ENCODE peak calls at places on chromosome 15, in seven cellular contexts. C, J, Q, X, N, S and L are unnamed samples.

GRCh38 chr15:100879461-100880138 is at the start of gene ALDH1A3:
- DNase-seq in S (no peak), Q (peak; percentile 17), J (no peak), N (no peak), C (peak; percentile 69), X (no peak), L (no peak)

GRCh38 chr15:76339302-76340197 is 3.0 kb downstream of the ISL2 start:
- DNase-seq in S (no peak), J (no peak), N (no peak), Q (no peak), C (no peak), X (no peak), L (no peak)

GRCh38 chr15:91055548-91056331 is 33.3 kb upstream of the VPS33B start:
- DNase-seq in C (peak; percentile 52), N (peak; percentile 47), S (peak; percentile 52), Q (peak; percentile 56), J (no peak), X (peak; percentile 61), L (peak; percentile 58)

GRCh38 chr15:66491846-66492245 is 5.7 kb downstream of the SNAPC5 start:
- DNase-seq in Q (no peak), N (no peak), C (no peak), J (no peak), S (no peak), X (no peak), L (no peak)

GRCh38 chr15:98954411-98954810 is 53.2 kb downstream of the PGPEP1L start:
- DNase-seq in C (peak; percentile 86), X (peak; percentile 92), S (peak; percentile 86), N (no peak), J (peak; percentile 84), Q (peak; percentile 34), L (no peak)

GRCh38 chr15:52124270-52124878 is 11.8 kb upstream of the BCL2L10 start:
- DNase-seq in X (no peak), S (no peak), N (no peak), C (no peak), J (no peak), Q (no peak), L (no peak)

GRCh38 chr15:29569533-29570092 is 252.7 kb downstream of the TJP1 start:
- DNase-seq in C (no peak), N (no peak), X (no peak), Q (no peak), J (no peak), S (no peak), L (no peak)

GRCh38 chr15:46786886-46787285 is 930.4 kb upstream of the SEMA6D start:
- DNase-seq in S (no peak), J (no peak), Q (no peak), N (peak; percentile 8), X (no peak), C (no peak), L (no peak)

GRCh38 chr15:62824111-62824737 is 218.3 kb upstream of the TPM1 start:
- DNase-seq in N (no peak), X (no peak), S (no peak), J (no peak), C (no peak), Q (peak; percentile 28), L (no peak)

GRCh38 chr15:70291696-70292510 is 194.2 kb upstream of the TLE3 start:
- DNase-seq in N (no peak), C (no peak), J (no peak), S (no peak), Q (no peak), X (no peak), L (no peak)